ENCODE peak calls at places on chromosomes 13 and 19, in seven cellular contexts. W is caudate nucleus, E is esophagus muscularis mucosa, C is Karpas-422, U is neuronal stem cell, A is tibial nerve, X is A549. H is an unnamed sample.

GRCh38 chr13:64928704-64929499 is 2301.2 kb downstream of the PCDH9 start:
- DNase-seq in A (no peak), W (no peak), X (peak), E (no peak), C (no peak), U (no peak), H (no peak)

GRCh38 chr19:51798958-51799310 is 4.0 kb downstream of the FPR3 start:
- DNase-seq in W (no peak), C (no peak), E (no peak), U (no peak), A (no peak), X (no peak), H (no peak)

GRCh38 chr13:73310366-73310765 is 251.6 kb downstream of the KLF5 start:
- DNase-seq in A (no peak), E (no peak), W (no peak), U (no peak), C (no peak), X (no peak), H (no peak)

GRCh38 chr19:43622956-43623355 is 3.5 kb upstream of the ZNF428 start:
- DNase-seq in W (no peak), A (no peak), C (no peak), X (no peak), E (no peak), U (no peak), H (no peak)

GRCh38 chr19:42226886-42227285 is 6.8 kb downstream of the ZNF526 start:
- DNase-seq in E (no peak), W (no peak), C (no peak), A (no peak), X (no peak), U (no peak), H (no peak)

GRCh38 chr13:70613295-70613694 is 505.0 kb upstream of the KLHL1 start:
- DNase-seq in W (no peak), A (no peak), U (no peak), C (no peak), E (no peak), X (no peak), H (no peak)

GRCh38 chr13:81106348-81106747 is 765.4 kb upstream of the SPRY2 start:
- DNase-seq in A (no peak), X (no peak), W (no peak), U (no peak), C (no peak), E (no peak), H (no peak)

GRCh38 chr13:110913322-110913721 is 1.5 kb downstream of the ANKRD10 start:
- DNase-seq in U (no peak), E (no peak), X (no peak), C (peak), A (no peak), W (no peak), H (no peak)

GRCh38 chr13:65600702-65601101 is 1629.4 kb downstream of the PCDH9 start:
- DNase-seq in A (no peak), E (no peak), W (no peak), C (no peak), U (no peak), X (peak), H (no peak)

GRCh38 chr19:43731346-43731745 is 15.5 kb downstream of the IRGC start:
- DNase-seq in A (no peak), U (no peak), W (no peak), E (no peak), X (no peak), C (no peak), H (no peak)

GRCh38 chr13:73411067-73411809 is 352.4 kb downstream of the KLF5 start:
- DNase-seq in U (no peak), X (peak), E (no peak), A (no peak), C (no peak), W (no peak), H (no peak)

GRCh38 chr19:12834418-12834943 is at the start of gene RTBDN:
- DNase-seq in X (no peak), W (no peak), A (no peak), C (peak), E (no peak), U (no peak), H (no peak)

GRCh38 chr13:101202590-101202989 is 213.7 kb downstream of the NALCN start:
- DNase-seq in C (peak), A (no peak), X (peak), W (no peak), E (no peak), U (no peak), H (no peak)

GRCh38 chr19:50928841-50929240 is 17.6 kb upstream of the KLK4 start:
- DNase-seq in X (peak), U (no peak), C (peak), E (no peak), W (no peak), A (no peak), H (no peak)

GRCh38 chr19:58476498-58477015 is 405 bp downstream of the ZNF446 start:
- DNase-seq in A (no peak), E (no peak), W (no peak), X (peak), U (no peak), C (peak), H (no peak)

GRCh38 chr19:49862411-49863253 is 4.7 kb downstream of the PNKP start:
- DNase-seq in C (peak), A (no peak), E (no peak), W (no peak), U (no peak), X (no peak), H (no peak)

GRCh38 chr19:1183543-1184172 is 9.6 kb upstream of the SBNO2 start:
- DNase-seq in U (no peak), A (no peak), W (no peak), X (peak), C (no peak), E (no peak), H (no peak)

GRCh38 chr19:11380653-11381534 is 3.2 kb downstream of the EPOR start:
- DNase-seq in C (peak), X (peak), E (peak), A (peak), W (peak), U (peak), H (peak)

GRCh38 chr19:11379857-11380350 is 4.2 kb downstream of the EPOR start:
- DNase-seq in C (no peak), X (no peak), U (no peak), E (no peak), W (no peak), A (no peak), H (no peak)

GRCh38 chr19:11377237-11377636 is 2.8 kb downstream of the SWSAP1 start:
- DNase-seq in W (peak), X (peak), C (peak), A (peak), U (no peak), E (no peak), H (peak)

GRCh38 chr19:11377756-11378155 is 3.3 kb downstream of the SWSAP1 start:
- DNase-seq in A (no peak), X (no peak), E (no peak), U (no peak), C (no peak), W (no peak), H (no peak)

DNA sequence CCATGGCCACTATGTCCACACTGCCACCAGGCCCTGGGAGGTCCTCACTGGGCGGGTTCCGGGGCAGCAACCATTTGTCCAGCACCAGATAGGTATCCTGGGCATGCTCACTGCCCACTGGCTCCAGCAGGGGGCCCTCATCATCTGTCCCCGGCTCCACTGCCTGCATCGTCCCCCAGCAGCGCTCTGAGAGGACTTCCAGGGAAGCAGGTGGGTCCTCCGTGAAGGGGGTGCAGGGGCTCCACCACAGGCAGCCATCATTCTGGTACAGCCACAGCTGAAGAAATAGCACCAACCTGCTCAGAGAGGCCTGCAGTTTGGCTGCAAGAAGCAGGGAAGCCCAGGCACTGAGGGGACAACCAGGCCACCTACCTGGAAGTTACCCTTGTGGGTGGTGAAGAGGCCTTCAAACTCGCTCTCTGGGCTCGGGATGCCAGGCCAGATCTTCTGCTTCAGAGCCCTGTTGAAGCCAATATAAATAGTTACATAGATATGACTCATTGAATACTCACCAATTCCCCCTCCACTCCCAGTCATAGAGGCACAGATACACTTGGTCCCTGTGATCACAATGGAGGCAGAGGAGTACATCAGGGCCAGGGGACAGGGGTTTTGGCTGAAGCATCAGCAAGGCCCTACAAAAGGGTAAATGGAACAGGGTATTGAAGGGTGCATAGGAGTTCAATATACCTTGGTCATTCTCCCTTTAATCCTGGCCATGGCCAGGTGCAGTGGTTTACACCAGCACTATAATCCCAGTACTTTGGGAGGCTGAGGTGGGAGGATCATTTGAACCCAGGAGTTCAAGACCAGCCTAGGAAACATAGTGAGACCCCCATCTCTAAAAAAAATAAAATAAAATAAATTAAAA is 4.1 kb downstream of the SWSAP1 start:
- DNase-seq in C (peak), E (no peak), W (no peak), U (peak), X (peak), A (peak), H (no peak)
- H3K27ac ChIP-seq in C (no peak), E (peak), W (no peak), U (no peak), X (peak), A (peak), H (peak)

GRCh38 chr19:16957855-16958254 is 68.8 kb downstream of the CPAMD8 start:
- DNase-seq in C (no peak), W (no peak), A (no peak), X (no peak), E (no peak), U (no peak), H (no peak)
- H3K27ac ChIP-seq in C (no peak), W (no peak), A (no peak), X (no peak), E (no peak), U (no peak), H (no peak)

GRCh38 chr19:5966215-5966614 is 11.7 kb downstream of the RANBP3 start:
- DNase-seq in U (no peak), W (peak), E (no peak), C (no peak), X (no peak), A (no peak), H (no peak)
- H3K27ac ChIP-seq in U (no peak), W (no peak), E (peak), C (no peak), X (no peak), A (peak), H (no peak)

GRCh38 chr19:55068803-55069136 is 5.8 kb upstream of the RDH13 start:
- DNase-seq in X (no peak), E (no peak), W (no peak), U (no peak), C (no peak), A (no peak), H (no peak)
- H3K27ac ChIP-seq in X (peak), E (no peak), W (no peak), U (no peak), C (no peak), A (no peak), H (no peak)

GRCh38 chr13:24146961-24147569 is 13.5 kb upstream of the SPATA13 start:
- DNase-seq in W (no peak), U (no peak), C (no peak), E (no peak), X (no peak), A (no peak), H (no peak)
- H3K27ac ChIP-seq in W (no peak), U (no peak), C (no peak), E (no peak), X (peak), A (no peak), H (no peak)

GRCh38 chr13:29570058-29570654 is 25.3 kb downstream of the SLC7A1 start:
- DNase-seq in A (no peak), X (no peak), E (no peak), W (peak), U (no peak), C (no peak), H (no peak)

GRCh38 chr13:29569253-29570057 is 26.0 kb downstream of the SLC7A1 start:
- DNase-seq in W (no peak), A (no peak), X (no peak), C (no peak), U (no peak), E (no peak), H (no peak)

GRCh38 chr13:29573190-29573589 is 22.3 kb downstream of the SLC7A1 start:
- DNase-seq in U (no peak), C (no peak), A (peak), E (no peak), W (no peak), X (no peak), H (no peak)

GRCh38 chr13:29572575-29572974 is 22.9 kb downstream of the SLC7A1 start:
- DNase-seq in C (no peak), U (no peak), E (no peak), W (no peak), X (no peak), A (no peak), H (no peak)

DNA sequence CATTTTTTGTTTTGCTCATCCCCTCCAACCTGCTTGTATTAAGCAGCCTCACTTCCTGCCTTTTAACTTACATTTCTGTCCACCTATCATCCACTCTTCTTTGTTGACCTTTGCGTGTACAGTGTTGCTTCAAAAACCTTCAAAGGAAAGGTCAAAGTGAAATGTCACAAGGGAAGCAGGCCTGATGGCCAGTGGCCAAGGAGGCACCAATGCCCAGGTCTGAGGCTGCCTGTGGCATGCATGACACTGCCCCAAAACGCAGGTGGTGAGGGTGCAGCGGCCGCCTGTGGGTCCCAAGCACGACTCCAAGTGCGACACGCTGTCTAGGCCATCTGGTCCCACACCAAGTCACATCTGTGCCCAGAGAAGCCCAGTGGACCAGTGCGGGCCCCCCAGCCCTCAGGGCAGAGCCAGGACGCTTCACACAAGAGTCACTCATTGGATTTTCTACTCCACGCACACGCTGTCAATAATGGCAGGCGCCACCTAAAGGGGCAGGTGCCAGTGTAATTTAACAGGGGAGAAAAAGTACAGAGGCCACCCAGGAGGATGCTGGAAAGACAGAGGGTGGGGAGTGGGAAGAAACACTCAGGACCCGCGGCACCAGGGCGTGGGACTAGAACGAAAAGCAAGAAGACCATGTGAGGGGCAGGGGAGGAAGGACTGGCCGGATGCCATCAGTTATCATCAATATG is 23.5 kb downstream of the SLC7A1 start:
- DNase-seq in E (no peak), C (no peak), X (no peak), U (no peak), W (no peak), A (no peak), H (no peak)
- H3K27ac ChIP-seq in E (no peak), C (no peak), X (no peak), U (no peak), W (no peak), A (no peak), H (no peak)

GRCh38 chr19:38714354-38714778 is 29.9 kb downstream of the CAPN12 start:
- DNase-seq in U (no peak), X (no peak), C (no peak), W (no peak), E (no peak), A (no peak), H (no peak)
- H3K27ac ChIP-seq in U (no peak), X (no peak), C (no peak), W (no peak), E (peak), A (peak), H (peak)

DNA sequence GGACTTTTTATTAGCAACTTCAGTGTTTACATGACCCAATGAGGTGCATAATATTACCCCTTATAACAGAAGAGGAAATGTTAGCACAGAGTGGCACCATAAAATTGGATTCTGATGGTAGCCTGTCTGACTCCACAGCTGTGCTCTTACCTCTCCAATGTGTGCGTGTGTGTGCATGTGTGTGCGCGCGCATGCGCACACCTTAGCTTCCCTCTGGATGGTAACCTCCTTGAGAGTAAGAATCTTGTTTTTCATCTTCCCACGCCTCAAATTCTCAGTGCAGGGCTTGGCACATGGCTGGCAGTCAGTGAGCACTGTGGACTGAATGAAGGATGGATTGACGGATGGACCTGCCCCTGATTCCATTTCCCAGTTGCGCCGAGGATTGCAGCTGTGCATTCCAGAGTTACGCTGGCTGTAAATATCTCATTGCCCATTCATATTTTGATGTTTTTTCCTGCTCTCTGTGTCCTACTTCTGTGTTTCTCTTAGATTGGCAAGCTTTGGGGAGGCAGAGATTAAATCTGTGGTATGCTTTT is 99.2 kb upstream of the WASF3 start:
- DNase-seq in U (no peak), W (no peak), C (no peak), X (no peak), E (no peak), A (no peak), H (no peak)
- H3K27ac ChIP-seq in U (no peak), W (no peak), C (no peak), X (no peak), E (no peak), A (no peak), H (no peak)